ENCODE peak calls at places on chromosomes 4 and X, in five cellular contexts. I, V, T, J and X are unnamed samples.

GRCh38 chrX:10350221-10350620 is 193.4 kb downstream of the CLCN4 start:
- DNase-seq in J (no peak), T (no peak), V (no peak), I (no peak), X (no peak)

GRCh38 chrX:16160729-16161128 is 6.6 kb upstream of the MAGEB17 start:
- DNase-seq in I (no peak), V (peak), J (no peak), T (peak), X (peak)

GRCh38 chr4:97013309-97014106 is 1129.8 kb downstream of the STPG2 start:
- DNase-seq in V (no peak), T (no peak), I (no peak), J (no peak), X (no peak)

GRCh38 chr4:182142146-182143085 is 100.8 kb upstream of the TENM3 start:
- DNase-seq in V (peak), T (peak), I (no peak), J (no peak), X (no peak)

GRCh38 chrX:71439420-71439819 is 73.3 kb downstream of the TAF1 start:
- DNase-seq in I (no peak), V (no peak), T (no peak), J (no peak), X (no peak)

GRCh38 chr4:64729561-64729960 is 320.3 kb upstream of the TECRL start:
- DNase-seq in T (no peak), J (no peak), V (no peak), I (no peak), X (no peak)

GRCh38 chrX:124981420-124981819 is 338.3 kb upstream of the TEX13C start:
- DNase-seq in J (no peak), V (no peak), T (no peak), I (no peak), X (no peak)

GRCh38 chr4:52658671-52659015 is 458 bp downstream of the USP46 start:
- DNase-seq in J (no peak), I (no peak), T (no peak), V (no peak), X (no peak)

GRCh38 chrX:130623508-130623907 is 221.7 kb downstream of the RBMX2 start:
- DNase-seq in I (no peak), T (no peak), V (no peak), J (no peak), X (no peak)

GRCh38 chr4:106694232-106694631 is 325.7 kb upstream of the GIMD1 start:
- DNase-seq in J (no peak), T (no peak), I (no peak), V (peak), X (no peak)

GRCh38 chrX:37755073-37755472 is 24.8 kb upstream of the CYBB start:
- DNase-seq in T (no peak), V (no peak), J (peak), I (no peak), X (no peak)

GRCh38 chr4:54945838-54946237 is 179.6 kb downstream of the KDR start:
- DNase-seq in T (no peak), J (no peak), I (no peak), V (no peak), X (no peak)

GRCh38 chrX:136353519-136354095 is 52.8 kb downstream of the ADGRG4 start:
- DNase-seq in I (no peak), V (peak), J (no peak), T (no peak), X (no peak)

GRCh38 chr4:165288639-165289428 is 38.6 kb upstream of the MSMO1 start:
- DNase-seq in I (no peak), J (no peak), T (peak), V (peak), X (peak)

GRCh38 chr4:149223659-149224058 is 592.0 kb downstream of the IQCM start:
- DNase-seq in V (peak), I (no peak), J (no peak), T (peak), X (no peak)

GRCh38 chr4:65502151-65502691 is 168.1 kb downstream of the EPHA5 start:
- DNase-seq in T (peak), V (peak), I (no peak), J (no peak), X (no peak)

GRCh38 chrX:40155617-40156471 is 58.1 kb upstream of the BCOR start:
- DNase-seq in I (no peak), T (no peak), J (no peak), V (no peak), X (no peak)

GRCh38 chr4:142356797-142357196 is 489.3 kb downstream of the INPP4B start:
- DNase-seq in V (no peak), T (no peak), J (no peak), I (no peak), X (no peak)

GRCh38 chrX:39519213-39519544 is 578.6 kb downstream of the BCOR start:
- DNase-seq in T (no peak), J (no peak), I (no peak), V (no peak), X (no peak)

GRCh38 chr4:85475631-85476233 is 782 bp downstream of the ARHGAP24 start:
- DNase-seq in J (no peak), T (no peak), V (peak), I (no peak), X (no peak)

GRCh38 chrX:154298312-154298711 is 2.7 kb downstream of the TKTL1 start:
- DNase-seq in T (no peak), J (no peak), I (no peak), V (peak), X (no peak)

GRCh38 chrX:28058906-28059305 is 77.7 kb upstream of the DCAF8L1 start:
- DNase-seq in V (peak), T (peak), J (peak), I (no peak), X (no peak)

GRCh38 chrX:139640259-139640658 is 67.7 kb downstream of the MCF2 start:
- DNase-seq in V (peak), T (no peak), J (no peak), I (no peak), X (no peak)

GRCh38 chr4:157151711-157152110 is 68.8 kb upstream of the GRIA2 start:
- DNase-seq in I (no peak), J (no peak), T (no peak), V (peak), X (no peak)

GRCh38 chr4:122672091-122672490 is 51.2 kb upstream of the IL21 start:
- DNase-seq in V (peak), I (no peak), J (no peak), T (no peak), X (no peak)

GRCh38 chr4:6989331-6989923 is 53.7 kb upstream of the TADA2B start:
- DNase-seq in I (no peak), T (no peak), V (no peak), J (no peak), X (no peak)

GRCh38 chrX:84248226-84248625 is 60.2 kb upstream of the RPS6KA6 start:
- DNase-seq in T (peak), J (no peak), V (peak), I (no peak), X (no peak)

GRCh38 chr4:88737304-88738015 is 39.8 kb upstream of the NAP1L5 start:
- DNase-seq in T (peak), V (peak), J (peak), I (peak), X (no peak)

GRCh38 chr4:87939978-87940690 is 35.4 kb upstream of the SPP1 start:
- DNase-seq in T (no peak), J (no peak), V (no peak), I (no peak), X (no peak)

GRCh38 chr4:3677671-3678070 is 88.5 kb upstream of the ADRA2C start:
- DNase-seq in I (no peak), T (no peak), J (no peak), V (no peak), X (no peak)
- TF ChIP-seq CTCF in I (no peak), T (no peak), J (no peak), V (no peak), X (no peak)

DNA sequence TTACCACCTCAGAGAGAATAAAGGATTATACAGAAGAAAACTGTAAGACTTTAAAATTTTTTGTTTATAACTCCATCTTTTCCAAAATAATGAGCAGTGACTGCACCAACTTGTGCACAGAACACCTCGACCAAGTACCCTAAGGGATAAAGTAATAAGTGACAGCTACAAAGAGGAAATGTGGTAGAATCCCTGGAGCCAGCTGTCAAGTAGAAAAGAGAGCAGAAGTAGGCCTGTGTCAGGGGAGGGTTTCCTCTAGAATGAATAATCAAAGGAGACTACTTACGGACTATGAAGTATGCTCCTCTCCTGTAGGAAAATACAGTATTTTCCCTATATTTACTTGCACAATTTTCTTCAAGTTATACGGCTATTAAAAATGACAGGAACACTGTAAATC is 1.2 kb downstream of the EIF1AX start:
- DNase-seq in T (no peak), J (no peak), I (no peak), V (no peak), X (no peak)
- H3K4me3 ChIP-seq in T (peak), J (peak), I (peak), V (peak), X (peak)

GRCh38 chrX:8748855-8749254 is 16.9 kb upstream of the ANOS1 start:
- DNase-seq in I (no peak), V (peak), J (no peak), T (peak), X (no peak)
- TF ChIP-seq CTCF in I (peak), V (peak), J (peak), T (peak), X (peak)

DNA sequence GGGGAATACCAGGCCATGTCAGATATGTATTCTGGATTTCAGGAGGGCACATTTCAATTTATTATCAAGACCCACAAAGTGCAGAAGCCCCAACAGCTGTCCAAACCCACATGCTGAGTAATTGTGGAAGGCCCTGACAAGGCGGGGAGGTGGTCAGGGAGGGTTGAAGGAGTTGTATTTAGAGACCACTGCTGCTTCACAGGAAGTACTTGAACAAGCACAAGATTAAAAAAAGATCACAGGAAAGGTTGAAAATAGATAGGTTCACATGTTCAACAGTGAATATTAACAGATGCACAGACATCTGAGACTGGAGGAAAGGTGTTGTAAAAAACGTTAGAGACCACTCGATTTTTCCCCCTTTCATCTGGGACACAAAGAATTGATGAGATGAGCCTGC is 17.9 kb downstream of the ATP8A1 start:
- DNase-seq in J (no peak), I (no peak), V (no peak), T (no peak), X (no peak)
- H3K4me3 ChIP-seq in J (no peak), I (no peak), V (no peak), T (no peak), X (no peak)